ENCODE peak calls at places on chromosomes 6 and 20, in five cellular contexts. R is MM.1S, Y is left ventricle myocardium inferior, E is stomach, W is ascending aorta. Z is an unnamed sample.

GRCh38 chr6:117840541-117840983 is 66.5 kb upstream of the SLC35F1 start:
- DNase-seq in Y (no peak), E (no peak), R (peak; percentile 61), W (no peak), Z (no peak)

GRCh38 chr6:33160728-33161323 is 31.4 kb downstream of the COL11A2 start:
- DNase-seq in W (peak; percentile 80), R (peak; percentile 26), Y (no peak), E (peak; percentile 62), Z (no peak)

GRCh38 chr6:34696189-34696738 is 303 bp downstream of the ILRUN start:
- DNase-seq in E (peak; percentile 48), Y (peak; percentile 58), R (peak; percentile 18), W (peak; percentile 83), Z (no peak)

GRCh38 chr20:36199293-36200257 is 36.7 kb upstream of the AAR2 start:
- DNase-seq in E (peak; percentile 84), Y (peak; percentile 75), R (peak; percentile 66), W (peak; percentile 90), Z (peak; percentile 34)

GRCh38 chr6:146901940-146902816 is 302.0 kb upstream of the STXBP5 start:
- DNase-seq in R (no peak), W (no peak), Y (no peak), E (no peak), Z (no peak)

GRCh38 chr6:156498696-156499095 is 278.5 kb upstream of the ARID1B start:
- DNase-seq in E (no peak), R (no peak), Y (no peak), W (no peak), Z (no peak)

GRCh38 chr6:47134476-47135189 is 92.5 kb upstream of the ADGRF1 start:
- DNase-seq in W (no peak), E (no peak), R (no peak), Y (no peak), Z (no peak)

GRCh38 chr6:52293067-52293466 is 8.5 kb upstream of the MCM3 start:
- DNase-seq in R (no peak), E (no peak), Y (no peak), W (no peak), Z (no peak)

GRCh38 chr6:34324738-34325444 is 67.6 kb downstream of the NUDT3 start:
- DNase-seq in E (no peak), Y (peak; percentile 36), R (no peak), W (no peak), Z (no peak)

GRCh38 chr6:152221806-152222628 is 414.5 kb downstream of the ESR1 start:
- DNase-seq in R (no peak), W (no peak), E (no peak), Y (no peak), Z (no peak)

GRCh38 chr6:7633361-7633760 is 43.4 kb downstream of the SNRNP48 start:
- DNase-seq in W (no peak), E (no peak), Y (no peak), R (no peak), Z (no peak)

GRCh38 chr20:62920039-62920645 is 6.2 kb downstream of the DIDO1 start:
- DNase-seq in E (no peak), W (no peak), R (no peak), Y (no peak), Z (no peak)

GRCh38 chr6:112408522-112408921 is 61.4 kb downstream of the RFPL4B start:
- DNase-seq in E (no peak), Y (no peak), R (no peak), W (no peak), Z (no peak)

GRCh38 chr6:137261393-137262154 is 42.4 kb upstream of the IFNGR1 start:
- DNase-seq in E (no peak), R (no peak), W (no peak), Y (no peak), Z (no peak)

GRCh38 chr20:33846291-33846916 is 35.3 kb downstream of the CHMP4B start:
- DNase-seq in E (no peak), R (no peak), Y (peak; percentile 29), W (no peak), Z (no peak)

GRCh38 chr20:45052698-45053440 is 48.1 kb downstream of the KCNS1 start:
- DNase-seq in Y (no peak), R (peak; percentile 81), W (no peak), E (no peak), Z (no peak)

GRCh38 chr20:10374036-10374435 is 60.0 kb downstream of the MKKS start:
- DNase-seq in R (no peak), Y (no peak), E (no peak), W (no peak), Z (no peak)

GRCh38 chr6:105449756-105450390 is 47.0 kb upstream of the PREP start:
- DNase-seq in R (no peak), W (no peak), E (no peak), Y (no peak), Z (no peak)

GRCh38 chr6:134315974-134316391 is 1.9 kb downstream of the SGK1 start:
- DNase-seq in W (no peak), R (peak; percentile 36), Y (no peak), E (no peak), Z (peak; percentile 53)

GRCh38 chr6:105424177-105424783 is 21.4 kb upstream of the PREP start:
- DNase-seq in E (peak; percentile 60), W (peak; percentile 67), R (peak; percentile 64), Y (no peak), Z (peak; percentile 8)

DNA sequence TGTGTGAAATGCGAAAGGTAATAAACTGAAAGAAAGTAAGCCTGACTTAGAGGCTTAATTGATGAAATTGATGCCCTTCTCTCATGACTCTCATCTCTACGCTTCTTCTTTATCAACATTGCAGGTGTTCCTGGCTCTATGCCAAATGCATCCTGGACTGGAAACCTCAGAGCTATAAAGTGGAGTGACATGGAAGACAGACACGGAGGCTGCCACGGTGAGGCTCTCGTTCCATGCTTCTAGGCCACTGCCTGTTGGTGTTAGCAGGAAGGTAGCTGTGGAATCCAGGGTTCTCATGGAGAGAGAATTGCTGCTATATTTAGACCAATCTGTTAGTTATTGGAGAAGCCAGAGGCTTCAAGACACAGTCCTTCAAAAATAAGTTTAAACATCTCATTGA is 73.2 kb downstream of the C6orf52 start:
- DNase-seq in R (no peak), E (no peak), Y (no peak), W (no peak), Z (no peak)
- H3K27ac ChIP-seq in R (no peak overlapping the region), E (no peak overlapping the region), Y (peak overlapping the region; percentile 62), W (no peak overlapping the region), Z (no peak overlapping the region)

GRCh38 chr6:40457261-40457660 is 129.9 kb downstream of the LRFN2 start:
- DNase-seq in R (no peak), Y (no peak), W (no peak), E (no peak), Z (no peak)
- H3K27ac ChIP-seq in R (no peak overlapping the region), Y (no peak overlapping the region), W (no peak overlapping the region), E (no peak overlapping the region), Z (no peak overlapping the region)

DNA sequence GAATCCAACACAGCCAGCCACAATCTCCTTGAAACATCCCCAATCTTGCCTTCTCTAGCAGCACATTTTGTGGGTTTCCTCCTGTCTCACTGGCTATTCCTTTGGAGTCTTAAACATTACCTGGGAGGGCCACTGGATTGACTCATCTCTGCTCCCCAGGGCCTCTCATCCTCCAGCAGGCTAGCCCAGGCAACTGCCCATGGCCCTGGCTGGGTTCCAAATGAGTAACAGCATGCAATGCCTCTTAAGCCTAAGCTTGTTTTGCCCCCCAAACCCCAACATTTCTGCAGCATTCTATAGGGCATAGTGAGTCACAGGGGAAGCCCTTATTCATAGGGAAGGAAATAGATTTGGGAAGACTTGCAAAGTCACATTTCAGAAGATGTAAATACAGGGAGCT is 204.9 kb downstream of the FOXA2 start:
- DNase-seq in R (no peak), Y (no peak), W (no peak), E (no peak), Z (no peak)
- H3K27ac ChIP-seq in R (no peak overlapping the region), Y (no peak overlapping the region), W (no peak overlapping the region), E (no peak overlapping the region), Z (no peak overlapping the region)

GRCh38 chr6:38420207-38420606 is 219.5 kb downstream of the BTBD9 start:
- DNase-seq in W (no peak), Y (no peak), R (no peak), E (no peak), Z (no peak)
- H3K27ac ChIP-seq in W (no peak overlapping the region), Y (no peak overlapping the region), R (no peak overlapping the region), E (no peak overlapping the region), Z (no peak overlapping the region)

GRCh38 chr6:162200945-162201692 is 526.4 kb downstream of the PRKN start:
- DNase-seq in Y (no peak), W (no peak), E (no peak), R (no peak), Z (no peak)
- H3K27ac ChIP-seq in Y (peak overlapping the region; percentile 22), W (no peak overlapping the region), E (no peak overlapping the region), R (no peak overlapping the region), Z (no peak overlapping the region)

DNA sequence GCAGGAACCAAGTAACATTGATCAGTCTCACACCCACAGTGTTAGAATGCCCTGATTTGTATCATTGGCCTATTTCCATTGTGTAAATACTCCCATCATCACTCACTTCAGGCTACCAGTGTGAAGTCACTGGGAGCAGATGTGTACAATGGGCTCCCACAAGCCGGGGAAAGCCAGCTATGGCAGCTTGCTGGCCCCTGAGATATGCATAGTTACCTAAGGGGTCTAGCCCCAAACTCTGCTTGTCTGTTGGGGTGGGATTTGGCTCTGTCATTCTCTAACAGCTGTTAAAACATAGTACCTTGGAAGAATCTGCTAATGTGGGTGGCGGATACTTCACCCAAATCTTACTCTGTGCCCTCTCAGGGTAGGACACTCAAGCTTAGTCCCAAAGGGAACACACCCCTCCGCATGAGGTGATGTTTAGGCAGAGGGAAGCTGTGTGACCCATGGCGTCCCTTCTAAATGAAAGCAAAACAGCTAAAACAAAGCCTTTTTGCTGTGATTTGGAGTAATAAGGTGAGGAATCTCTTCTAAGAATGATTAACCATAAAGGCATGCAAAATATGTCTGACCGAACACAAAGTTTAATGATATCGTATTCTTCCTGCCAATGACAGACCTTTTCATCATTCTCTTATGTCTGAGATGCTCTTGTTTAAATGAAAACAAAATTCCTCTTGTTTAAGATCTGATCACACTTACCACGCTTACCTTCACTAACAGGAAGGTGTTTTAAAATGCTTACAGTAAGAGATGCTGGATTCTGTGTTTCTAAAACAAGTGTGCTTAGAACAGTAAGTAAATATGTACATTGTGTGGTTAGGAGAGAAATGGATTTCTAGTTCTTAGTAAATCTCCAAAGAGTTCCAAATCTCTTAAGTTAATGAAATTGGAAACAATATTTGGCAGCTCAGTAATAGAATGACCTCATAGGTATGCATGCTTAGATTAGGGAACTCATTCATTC is 46.0 kb upstream of the PXDC1 start:
- DNase-seq in Y (no peak), W (no peak), E (no peak), R (no peak), Z (no peak)
- H3K27ac ChIP-seq in Y (peak overlapping the region; percentile 73), W (peak overlapping the region; percentile 19), E (no peak overlapping the region), R (no peak overlapping the region), Z (no peak overlapping the region)

Z was measured in caudate nucleus.